ENCODE peak calls at places on chromosomes 5 and 9, in five cellular contexts. K, Z, H, B and A are unnamed samples.

GRCh38 chr5:74318985-74319563 is 321.5 kb downstream of the ENC1 start:
- DNase-seq in K (no peak), Z (no peak), H (no peak), B (no peak), A (no peak)

GRCh38 chr5:124906339-124907097 is 160.1 kb upstream of the ZNF608 start:
- DNase-seq in K (no peak), Z (peak), H (peak), B (no peak), A (peak)

GRCh38 chr5:10140195-10140973 is 109.3 kb downstream of the ATPSCKMT start:
- DNase-seq in K (no peak), Z (no peak), H (no peak), B (no peak), A (no peak)

GRCh38 chr5:80318212-80318611 is 1.6 kb upstream of the SPZ1 start:
- DNase-seq in K (no peak), Z (no peak), H (no peak), B (no peak), A (no peak)

GRCh38 chr5:147348046-147348445 is 113.2 kb downstream of the STK32A start:
- DNase-seq in K (no peak), Z (no peak), H (no peak), B (no peak), A (no peak)

GRCh38 chr5:158264264-158264663 is 405.3 kb upstream of the CLINT1 start:
- DNase-seq in K (no peak), Z (no peak), H (no peak), B (no peak), A (no peak)

GRCh38 chr5:165631235-165631634 is 2125.8 kb downstream of the MAT2B start:
- DNase-seq in K (no peak), Z (no peak), H (no peak), B (no peak), A (no peak)

GRCh38 chr9:86795861-86796497 is 151.3 kb downstream of the GAS1 start:
- DNase-seq in K (no peak), Z (peak), H (no peak), B (no peak), A (peak)

GRCh38 chr5:178284095-178284675 is 51.6 kb upstream of the PHYKPL start:
- DNase-seq in K (peak), Z (no peak), H (no peak), B (no peak), A (no peak)

GRCh38 chr9:111854799-111855198 is 41.8 kb upstream of the UGCG start:
- DNase-seq in K (no peak), Z (no peak), H (no peak), B (no peak), A (no peak)

GRCh38 chr9:34568783-34569182 is 20.7 kb downstream of the CNTFR start:
- DNase-seq in K (no peak), Z (no peak), H (no peak), B (no peak), A (no peak)

GRCh38 chr5:1374680-1375055 is 29.8 kb upstream of the CLPTM1L start:
- DNase-seq in K (no peak), Z (no peak), H (no peak), B (no peak), A (no peak)

GRCh38 chr9:122954253-122954691 is 13.5 kb downstream of the RABGAP1 start:
- DNase-seq in K (no peak), Z (no peak), H (no peak), B (no peak), A (no peak)

GRCh38 chr5:135393229-135393628 is 5.8 kb downstream of the MACROH2A1 start:
- DNase-seq in K (peak), Z (no peak), H (no peak), B (no peak), A (no peak)

GRCh38 chr9:77841739-77842386 is 189.7 kb downstream of the GNAQ start:
- DNase-seq in K (no peak), Z (no peak), H (no peak), B (no peak), A (no peak)

GRCh38 chr9:111662851-111663823 is 1.7 kb downstream of the GNG10 start:
- DNase-seq in K (peak), Z (no peak), H (no peak), B (no peak), A (no peak)

GRCh38 chr5:80508844-80509243 is 20.9 kb downstream of the FAM151B start:
- DNase-seq in K (no peak), Z (no peak), H (no peak), B (no peak), A (no peak)

GRCh38 chr9:132486706-132487350 is 76.8 kb downstream of the CFAP77 start:
- DNase-seq in K (no peak), Z (no peak), H (no peak), B (no peak), A (no peak)

GRCh38 chr9:118009585-118009984 is 305.4 kb downstream of the TLR4 start:
- DNase-seq in K (no peak), Z (no peak), H (no peak), B (no peak), A (no peak)

GRCh38 chr5:177111720-177112394 is 21.7 kb upstream of the NSD1 start:
- DNase-seq in K (peak), Z (no peak), H (peak), B (no peak), A (no peak)

GRCh38 chr9:129282308-129283211 is 104.5 kb upstream of the IER5L start:
- DNase-seq in K (no peak), Z (no peak), H (no peak), B (peak), A (peak)

GRCh38 chr5:83540105-83540504 is 68.6 kb downstream of the VCAN start:
- DNase-seq in K (no peak), Z (no peak), H (no peak), B (no peak), A (no peak)

GRCh38 chr9:133252301-133252776 is 22.7 kb downstream of the ABO start:
- DNase-seq in K (no peak), Z (no peak), H (peak), B (peak), A (no peak)

GRCh38 chr9:107855164-107855563 is 365.6 kb upstream of the KLF4 start:
- DNase-seq in K (no peak), Z (no peak), H (no peak), B (no peak), A (no peak)

GRCh38 chr9:128151343-128152132 is 2.3 kb downstream of the LCN2 start:
- DNase-seq in K (peak), Z (no peak), H (no peak), B (no peak), A (peak)

GRCh38 chr5:63439537-63439936 is 522.7 kb downstream of the HTR1A start:
- DNase-seq in K (no peak), Z (no peak), H (no peak), B (no peak), A (no peak)

GRCh38 chr9:36336511-36336910 is 63.6 kb downstream of the RNF38 start:
- DNase-seq in K (no peak), Z (no peak), H (no peak), B (no peak), A (no peak)

GRCh38 chr5:127909078-127909477 is 174.5 kb upstream of the SLC12A2 start:
- DNase-seq in K (peak), Z (no peak), H (no peak), B (no peak), A (no peak)

GRCh38 chr5:78287833-78288232 is 6.7 kb downstream of the AP3B1 start:
- DNase-seq in K (no peak), Z (peak), H (no peak), B (no peak), A (no peak)

GRCh38 chr5:107557051-107557658 is 113.6 kb downstream of the EFNA5 start:
- DNase-seq in K (no peak), Z (no peak), H (no peak), B (no peak), A (no peak)

DNA sequence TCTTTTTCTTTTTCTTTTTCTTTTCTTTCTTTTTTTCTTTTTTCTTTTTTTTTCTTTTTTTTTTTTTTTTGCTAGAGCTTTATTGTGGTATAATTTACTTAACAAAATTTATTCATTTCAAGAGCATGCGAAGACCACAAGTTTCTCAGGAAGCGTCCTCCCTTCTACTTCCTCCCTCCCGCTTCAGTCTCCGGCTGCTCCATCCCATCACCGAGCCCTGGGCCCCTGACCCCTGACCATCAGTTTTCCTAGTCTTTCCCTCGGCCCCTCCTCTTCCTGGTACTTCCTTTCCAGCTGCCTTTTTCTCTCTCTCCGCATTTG is 34.7 kb downstream of the C9orf152 start:
- DNase-seq in K (no peak), Z (no peak), H (no peak), B (no peak), A (no peak)
- H3K4me3 ChIP-seq in K (no peak), Z (no peak), H (no peak), B (no peak), A (no peak)

GRCh38 chr5:6379246-6379645 is 899 bp upstream of the MED10 start:
- DNase-seq in K (no peak), Z (no peak), H (no peak), B (peak), A (no peak)
- H3K4me3 ChIP-seq in K (peak), Z (no peak), H (peak), B (peak), A (peak)

DNA sequence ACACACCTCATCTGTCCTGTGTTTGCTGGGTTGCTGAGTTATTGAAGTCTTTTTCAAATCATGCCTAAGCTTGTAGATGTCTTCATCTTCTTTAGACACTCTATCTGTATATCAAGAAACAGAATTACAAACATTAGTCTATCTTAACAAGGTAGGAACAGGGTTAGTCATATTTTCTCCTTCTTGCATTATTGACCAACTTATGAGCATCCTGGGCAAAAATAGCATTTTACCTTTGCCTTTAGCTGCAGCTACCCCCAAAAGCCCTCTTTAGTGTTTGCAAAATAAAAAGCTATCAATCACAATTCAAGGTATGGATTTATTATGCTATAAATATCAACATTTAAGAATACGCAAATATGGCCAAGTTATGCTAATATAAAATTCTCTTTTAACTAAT is 3.4 kb downstream of the PLK2 start:
- DNase-seq in K (no peak), Z (no peak), H (no peak), B (no peak), A (no peak)
- H3K4me3 ChIP-seq in K (no peak), Z (peak), H (peak), B (peak), A (no peak)

GRCh38 chr5:140926211-140926902 is at the start of gene PCDHAC1:
- DNase-seq in K (no peak), Z (no peak), H (peak), B (no peak), A (peak)

GRCh38 chr5:140926903-140927573 is 939 bp downstream of the PCDHAC1 start:
- DNase-seq in K (no peak), Z (no peak), H (no peak), B (no peak), A (no peak)

GRCh38 chr5:140925806-140926205 is 293 bp upstream of the PCDHAC1 start:
- DNase-seq in K (no peak), Z (no peak), H (no peak), B (no peak), A (no peak)
- H3K4me3 ChIP-seq in K (no peak), Z (no peak), H (peak), B (peak), A (peak)

DNA sequence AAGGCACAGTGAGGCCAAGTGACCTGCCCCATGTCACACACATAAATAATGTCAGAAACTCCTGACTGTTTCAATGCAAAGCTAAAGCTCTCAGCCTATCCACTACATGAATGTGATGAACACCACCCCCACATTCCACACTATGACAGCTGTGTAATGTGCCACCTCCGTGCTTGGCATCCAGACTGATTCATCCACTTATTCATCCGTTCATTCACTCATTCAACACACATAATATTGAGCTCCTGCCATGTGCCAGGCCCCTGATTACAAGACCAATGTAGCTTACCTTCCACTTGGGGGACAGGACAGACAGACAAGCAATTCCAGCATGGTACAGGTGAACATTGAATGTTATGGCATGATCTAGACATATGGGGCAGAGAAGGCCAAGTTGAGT is 46.2 kb upstream of the FABP6 start:
- DNase-seq in K (no peak), Z (no peak), H (no peak), B (no peak), A (no peak)
- H3K4me3 ChIP-seq in K (no peak), Z (no peak), H (no peak), B (no peak), A (no peak)

DNA sequence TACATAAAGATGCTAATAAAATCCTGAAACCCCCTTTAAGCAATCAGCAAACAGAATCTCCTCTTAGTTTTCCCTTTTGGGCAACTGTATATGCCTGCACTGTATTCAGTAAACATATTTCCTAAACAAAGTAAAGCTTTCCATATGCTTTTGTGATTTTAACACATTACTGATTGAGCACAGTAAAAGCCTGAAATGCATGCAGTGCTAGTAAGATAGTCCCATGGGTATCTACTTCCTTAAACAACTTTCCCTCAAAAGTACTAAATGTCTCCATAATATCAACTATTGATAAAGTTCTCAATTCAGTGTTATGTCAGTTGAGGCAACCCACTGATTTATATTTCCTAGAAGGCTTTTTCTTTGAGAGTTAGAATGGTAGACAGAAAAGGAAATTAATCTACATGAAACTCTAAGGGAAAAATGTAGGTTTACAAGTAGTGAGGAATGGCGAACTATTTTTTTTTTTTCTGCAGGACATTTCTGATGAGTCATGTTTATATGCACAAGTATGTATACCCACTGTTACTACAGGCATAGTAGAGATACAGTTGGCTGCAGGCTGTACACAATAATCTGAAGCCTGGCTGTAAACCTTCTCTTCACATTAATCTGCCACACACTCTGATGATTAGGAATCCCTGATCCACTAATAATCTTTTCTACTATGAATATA is 31.2 kb upstream of the CEP120 start:
- DNase-seq in K (no peak), Z (no peak), H (no peak), B (no peak), A (no peak)
- H3K4me3 ChIP-seq in K (no peak), Z (no peak), H (no peak), B (no peak), A (no peak)

GRCh38 chr9:135088979-135089847 is 1.7 kb downstream of the OLFM1 start:
- DNase-seq in K (no peak), Z (no peak), H (no peak), B (no peak), A (no peak)
- H3K4me3 ChIP-seq in K (no peak), Z (no peak), H (peak), B (peak), A (peak)

DNA sequence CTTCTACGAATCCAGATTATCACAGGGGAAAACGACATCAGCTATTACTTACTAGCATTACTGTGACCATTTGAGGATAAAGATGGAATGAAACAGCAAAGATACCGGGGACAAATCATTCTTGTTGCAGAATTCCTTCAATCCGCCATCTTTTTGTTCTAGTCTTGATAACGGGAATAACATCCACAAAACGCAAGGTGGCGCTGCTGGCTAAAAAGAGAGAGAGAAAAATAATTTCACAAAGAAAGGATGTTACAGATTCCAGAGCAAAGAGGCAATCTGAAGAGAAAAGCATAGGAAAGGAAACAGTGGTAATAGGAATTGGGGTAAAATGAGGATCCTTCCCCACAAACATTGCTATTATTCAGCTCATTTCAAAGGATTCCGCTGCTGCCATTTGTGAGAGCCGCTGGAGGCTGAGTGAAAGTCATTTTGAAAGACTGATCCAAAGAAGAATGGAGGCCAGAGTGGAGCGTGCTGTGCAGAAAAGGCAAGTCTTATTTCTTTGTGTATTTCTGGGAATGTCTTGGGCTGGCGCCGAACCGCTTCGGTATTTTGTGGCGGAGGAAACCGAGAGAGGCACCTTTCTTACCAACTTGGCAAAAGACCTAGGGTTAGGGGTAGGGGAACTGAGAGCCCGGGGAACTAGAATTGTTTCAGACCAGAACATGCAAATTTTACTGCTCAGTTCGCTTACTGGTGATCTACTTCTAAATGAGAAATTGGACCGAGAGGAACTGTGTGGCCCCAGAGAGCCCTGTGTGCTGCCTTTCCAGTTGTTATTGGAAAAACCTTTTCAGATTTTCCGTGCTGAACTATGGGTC is at the start of gene PCDHB7:
- DNase-seq in K (peak), Z (no peak), H (no peak), B (no peak), A (no peak)
- H3K4me3 ChIP-seq in K (no peak), Z (no peak), H (no peak), B (no peak), A (peak)

DNA sequence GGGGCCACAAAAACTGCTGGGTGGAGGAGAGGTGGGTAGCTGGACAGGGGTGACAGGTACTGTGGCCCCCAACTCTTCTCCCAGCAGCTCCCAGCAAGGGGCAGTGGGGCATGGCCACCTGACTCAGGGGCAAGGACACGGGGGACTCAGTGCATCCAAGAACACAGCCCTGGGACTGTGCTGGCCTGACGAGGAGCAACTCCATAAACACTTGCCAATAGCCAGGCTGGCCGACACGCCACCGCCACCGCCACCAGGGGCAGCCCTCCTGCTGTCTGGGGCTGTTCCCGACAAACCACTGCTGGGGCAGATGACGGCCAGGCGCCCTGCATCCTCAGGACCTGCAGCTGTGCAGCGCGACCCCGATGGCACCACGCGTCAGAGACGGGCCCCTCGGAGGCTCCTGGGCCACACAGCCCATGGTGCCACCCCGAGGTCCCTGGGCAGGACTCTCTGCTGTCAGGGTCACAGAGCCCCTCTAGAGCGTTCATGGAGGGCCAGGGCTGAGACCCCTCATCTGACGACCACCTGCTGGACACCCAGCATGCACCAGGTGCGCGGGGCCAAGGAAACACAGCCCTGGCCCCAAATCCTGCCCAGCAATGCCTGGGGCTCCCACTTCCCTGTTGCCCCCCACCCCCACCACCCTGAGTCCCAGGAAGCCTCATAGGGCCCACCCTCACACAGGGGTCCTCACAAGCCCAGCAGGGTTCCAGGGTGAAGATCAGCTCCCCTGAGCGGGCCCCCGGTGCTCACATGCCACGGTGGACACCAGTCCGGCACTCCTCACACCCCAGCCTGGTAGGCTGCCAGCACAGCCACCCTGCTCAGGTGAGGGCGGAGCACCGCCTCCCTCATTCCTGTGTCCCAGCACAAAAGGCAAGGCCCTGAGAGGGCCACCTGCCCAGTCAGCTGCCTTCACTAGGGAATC is 56.0 kb upstream of the UBAC1 start:
- DNase-seq in K (no peak), Z (no peak), H (peak), B (no peak), A (peak)
- H3K4me3 ChIP-seq in K (no peak), Z (no peak), H (no peak), B (no peak), A (no peak)